ENCODE peak calls at places on chromosomes 16 and 17, in six cellular contexts. One of them, this sample, is unnamed.

GRCh38 chr17:78597923-78598545 is 20.8 kb upstream of the DNAH17 start:
- DNase-seq in HFF-Myc: no peak
- DNase-seq in SK-MEL-5: no peak
- DNase-seq in activated CD8-positive, alpha-beta memory T cell treated with anti-CD3 and anti-CD28 coated beads for 4 hours: no peak
- DNase-seq in CD8-positive, alpha-beta T cell: no peak
- DNase-seq in upper lobe of right lung: no peak
- DNase-seq in this sample: no peak

GRCh38 chr16:78705694-78706093 is 606.2 kb downstream of the WWOX start:
- DNase-seq in HFF-Myc: peak
- DNase-seq in SK-MEL-5: peak
- DNase-seq in activated CD8-positive, alpha-beta memory T cell treated with anti-CD3 and anti-CD28 coated beads for 4 hours: no peak
- DNase-seq in CD8-positive, alpha-beta T cell: no peak
- DNase-seq in upper lobe of right lung: no peak
- DNase-seq in this sample: no peak

GRCh38 chr17:1865252-1866037 is 35.6 kb downstream of the RPA1 start:
- DNase-seq in HFF-Myc: peak
- DNase-seq in SK-MEL-5: peak
- DNase-seq in activated CD8-positive, alpha-beta memory T cell treated with anti-CD3 and anti-CD28 coated beads for 4 hours: peak
- DNase-seq in CD8-positive, alpha-beta T cell: peak
- DNase-seq in upper lobe of right lung: no peak
- DNase-seq in this sample: peak

GRCh38 chr17:40937384-40937819 is at the start of gene KRT23:
- DNase-seq in HFF-Myc: no peak
- DNase-seq in SK-MEL-5: no peak
- DNase-seq in activated CD8-positive, alpha-beta memory T cell treated with anti-CD3 and anti-CD28 coated beads for 4 hours: no peak
- DNase-seq in CD8-positive, alpha-beta T cell: no peak
- DNase-seq in upper lobe of right lung: no peak
- DNase-seq in this sample: no peak

GRCh38 chr17:74524751-74525725 is 6.2 kb downstream of the CD300LB start:
- DNase-seq in HFF-Myc: no peak
- DNase-seq in SK-MEL-5: no peak
- DNase-seq in activated CD8-positive, alpha-beta memory T cell treated with anti-CD3 and anti-CD28 coated beads for 4 hours: no peak
- DNase-seq in CD8-positive, alpha-beta T cell: no peak
- DNase-seq in upper lobe of right lung: no peak
- DNase-seq in this sample: no peak

GRCh38 chr17:419073-419735 is 66.6 kb upstream of the RPH3AL start:
- DNase-seq in HFF-Myc: no peak
- DNase-seq in SK-MEL-5: no peak
- DNase-seq in activated CD8-positive, alpha-beta memory T cell treated with anti-CD3 and anti-CD28 coated beads for 4 hours: no peak
- DNase-seq in CD8-positive, alpha-beta T cell: peak
- DNase-seq in upper lobe of right lung: no peak
- DNase-seq in this sample: no peak

GRCh38 chr17:45246861-45247428 is 14.9 kb downstream of the SPATA32 start:
- DNase-seq in HFF-Myc: no peak
- DNase-seq in SK-MEL-5: peak
- DNase-seq in activated CD8-positive, alpha-beta memory T cell treated with anti-CD3 and anti-CD28 coated beads for 4 hours: no peak
- DNase-seq in CD8-positive, alpha-beta T cell: no peak
- DNase-seq in upper lobe of right lung: peak
- DNase-seq in this sample: no peak

GRCh38 chr16:67393111-67393789 is at the start of gene TPPP3:
- DNase-seq in HFF-Myc: no peak
- DNase-seq in SK-MEL-5: peak
- DNase-seq in activated CD8-positive, alpha-beta memory T cell treated with anti-CD3 and anti-CD28 coated beads for 4 hours: no peak
- DNase-seq in CD8-positive, alpha-beta T cell: peak
- DNase-seq in upper lobe of right lung: peak
- DNase-seq in this sample: no peak

GRCh38 chr16:24132048-24132796 is 123.9 kb upstream of the CACNG3 start:
- DNase-seq in HFF-Myc: no peak
- DNase-seq in SK-MEL-5: no peak
- DNase-seq in activated CD8-positive, alpha-beta memory T cell treated with anti-CD3 and anti-CD28 coated beads for 4 hours: no peak
- DNase-seq in CD8-positive, alpha-beta T cell: no peak
- DNase-seq in upper lobe of right lung: no peak
- DNase-seq in this sample: no peak

GRCh38 chr16:68893710-68894705 is 50.7 kb downstream of the TANGO6 start:
- DNase-seq in HFF-Myc: no peak
- DNase-seq in SK-MEL-5: no peak
- DNase-seq in activated CD8-positive, alpha-beta memory T cell treated with anti-CD3 and anti-CD28 coated beads for 4 hours: no peak
- DNase-seq in CD8-positive, alpha-beta T cell: no peak
- DNase-seq in upper lobe of right lung: no peak
- DNase-seq in this sample: no peak

This sample was measured in stimulated activated CD8-positive, alpha-beta memory T cell treated with anti-CD3 and anti-CD28 coated beads, Interleukin-15, amount 100 ng/mL, for 1 hour.